ENCODE peak calls at places on chromosomes 4 and X, in five cellular contexts. O is K562, C is GM23338, Q is HCT116, J is HepG2. N is an unnamed sample. For H3K79me2, the result is how much of the 10 kb centered on the place peaks cover.

GRCh38 chr4:54318904-54319303 is 89.8 kb downstream of the PDGFRA start:
- DNase-seq in J (peak), C (peak), O (peak), Q (peak), N (peak)

GRCh38 chr4:138639018-138639876 is 376.3 kb upstream of the NOCT start:
- DNase-seq in C (no peak), O (no peak), J (no peak), Q (no peak), N (peak)

GRCh38 chrX:152903589-152903988 is 5.7 kb downstream of the ZNF185 start:
- DNase-seq in J (no peak), C (no peak), Q (no peak), O (no peak), N (no peak)

GRCh38 chrX:55033429-55033828 is 2.7 kb upstream of the ALAS2 start:
- DNase-seq in J (no peak), C (no peak), O (no peak), Q (no peak), N (no peak)

GRCh38 chrX:13051529-13052172 is 7.2 kb upstream of the FAM9C start:
- DNase-seq in J (no peak), Q (no peak), O (no peak), C (no peak), N (peak)

GRCh38 chrX:1205681-1206611 is 6.5 kb downstream of the CRLF2 start:
- DNase-seq in Q (peak), C (peak), O (peak), J (no peak), N (peak)

GRCh38 chr4:56870927-56871326 is 36.8 kb upstream of the REST start:
- DNase-seq in Q (no peak), C (peak), J (no peak), O (no peak), N (no peak)

GRCh38 chrX:41441934-41442823 is 5.0 kb upstream of the NYX start:
- DNase-seq in O (peak), J (peak), Q (peak), C (peak), N (peak)

GRCh38 chrX:21781525-21781924 is 23.6 kb upstream of the SMPX start:
- DNase-seq in O (no peak), Q (no peak), J (no peak), C (no peak), N (no peak)

GRCh38 chrX:4547218-4547836 is 833.9 kb upstream of the PRKX start:
- DNase-seq in O (peak), J (peak), Q (peak), C (peak), N (peak)

GRCh38 chr4:20813698-20814097 is 113.4 kb downstream of the PACRGL start:
- DNase-seq in Q (no peak), J (no peak), O (no peak), C (no peak), N (no peak)

GRCh38 chrX:151359931-151360871 is 36.8 kb upstream of the VMA21 start:
- DNase-seq in O (peak), Q (no peak), J (peak), C (peak), N (peak)

GRCh38 chr4:86451560-86452322 is 91.9 kb upstream of the MAPK10 start:
- DNase-seq in O (no peak), J (no peak), C (peak), Q (no peak), N (no peak)

GRCh38 chrX:114924846-114925245 is 92.6 kb downstream of the IL13RA2 start:
- DNase-seq in C (peak), J (no peak), Q (no peak), O (no peak), N (no peak)

GRCh38 chrX:103846395-103846794 is 14.3 kb upstream of the RAB9B start:
- DNase-seq in C (no peak), O (no peak), J (no peak), Q (no peak), N (no peak)

GRCh38 chrX:133474559-133474958 is 59.3 kb upstream of the GPC4 start:
- DNase-seq in Q (no peak), J (no peak), O (no peak), C (no peak), N (no peak)

GRCh38 chr4:105923507-105924238 is 28.4 kb downstream of the NPNT start:
- DNase-seq in O (no peak), Q (peak), J (no peak), C (no peak), N (no peak)

GRCh38 chrX:74291964-74292891 is 11.8 kb upstream of the ZCCHC13 start:
- DNase-seq in Q (peak), J (peak), O (peak), C (peak), N (peak)
- H3K79me2 ChIP-seq in Q (under half), J (under half), O (half or more), C (half or more), N (under half)

GRCh38 chr4:107444-108429 is 16.6 kb upstream of the ZNF718 start:
- DNase-seq in J (no peak), C (peak), Q (no peak), O (no peak), N (no peak)
- TF ChIP-seq EZH2 in J (no peak), C (peak), Q (no peak), O (no peak), N (peak)

GRCh38 chrX:68179355-68179754 is 253.9 kb downstream of the OPHN1 start:
- DNase-seq in J (no peak), C (no peak), Q (no peak), O (peak), N (no peak)

GRCh38 chrX:68180501-68181061 is 252.7 kb downstream of the OPHN1 start:
- DNase-seq in Q (no peak), O (peak), J (no peak), C (no peak), N (peak)

GRCh38 chrX:68177542-68177941 is 255.8 kb downstream of the OPHN1 start:
- DNase-seq in C (no peak), Q (no peak), O (peak), J (no peak), N (no peak)

GRCh38 chrX:68175569-68175968 is 257.7 kb downstream of the OPHN1 start:
- DNase-seq in O (no peak), C (no peak), J (no peak), Q (no peak), N (no peak)
- TF ChIP-seq POLR2AphosphoS5 in O (no peak), C (no peak), J (no peak), Q (no peak), N (no peak)

GRCh38 chrX:5916945-5917344 is 311.7 kb downstream of the NLGN4X start:
- DNase-seq in C (peak), O (no peak), Q (no peak), J (no peak), N (no peak)
- H3K79me2 ChIP-seq in C (under half), O (under half), Q (under half), J (under half), N (under half)

GRCh38 chr4:185016946-185017797 is 1.1 kb upstream of the HELT start:
- DNase-seq in Q (no peak), J (no peak), C (peak), O (no peak), N (no peak)
- TF ChIP-seq EZH2 in Q (no peak), J (no peak), C (peak), O (no peak), N (peak)

GRCh38 chr4:910366-911091 is 21.6 kb downstream of the GAK start:
- DNase-seq in O (no peak), Q (no peak), C (no peak), J (no peak), N (no peak)
- TF ChIP-seq POLR2AphosphoS5 in O (no peak), Q (no peak), C (no peak), J (no peak), N (no peak)

DNA sequence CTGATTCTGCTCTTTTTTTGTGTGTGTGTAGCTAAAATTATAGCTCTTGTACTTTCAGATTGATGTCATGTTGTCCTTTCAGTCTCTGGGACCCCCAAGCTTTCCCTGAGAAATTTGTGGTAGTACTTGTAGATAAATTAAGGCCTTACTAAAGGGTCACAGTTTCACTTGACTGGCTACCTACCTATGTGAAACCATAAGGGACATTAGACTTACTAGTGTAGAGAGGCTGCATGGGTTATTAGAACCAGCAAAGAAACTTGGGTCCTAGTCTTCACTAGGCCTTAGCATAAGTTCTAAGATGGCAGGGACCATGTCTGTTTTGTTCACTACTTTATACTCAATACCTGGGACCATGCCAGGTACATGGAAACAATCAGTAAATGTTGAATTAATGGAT is 21.4 kb downstream of the WDR44 start:
- DNase-seq in Q (no peak), J (no peak), C (no peak), O (no peak), N (no peak)
- H3K79me2 ChIP-seq in Q (under half), J (under half), C (half or more), O (under half), N (half or more)

DNA sequence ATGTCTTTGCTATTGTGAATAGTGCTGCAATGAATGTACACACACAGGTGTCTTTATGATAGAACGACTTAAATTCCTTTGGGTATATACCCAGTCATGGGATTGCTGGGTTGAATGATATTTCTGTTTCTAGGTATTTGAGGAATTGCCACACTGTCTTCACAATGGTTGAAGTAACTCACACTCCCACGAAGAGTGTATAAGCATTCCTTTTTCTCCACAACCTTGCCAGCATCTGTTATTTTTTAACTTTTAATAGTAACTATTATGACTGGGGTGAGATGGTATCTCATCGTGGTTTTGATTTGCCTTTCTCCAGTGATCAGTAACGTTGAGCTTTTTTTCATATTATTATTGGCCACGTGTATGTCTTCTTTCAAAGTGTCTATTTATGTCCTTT is 17.6 kb upstream of the DCUN1D4 start:
- DNase-seq in O (no peak), Q (no peak), J (no peak), C (no peak), N (no peak)
- TF ChIP-seq EZH2 in O (no peak), Q (no peak), J (no peak), C (no peak), N (no peak)

DNA sequence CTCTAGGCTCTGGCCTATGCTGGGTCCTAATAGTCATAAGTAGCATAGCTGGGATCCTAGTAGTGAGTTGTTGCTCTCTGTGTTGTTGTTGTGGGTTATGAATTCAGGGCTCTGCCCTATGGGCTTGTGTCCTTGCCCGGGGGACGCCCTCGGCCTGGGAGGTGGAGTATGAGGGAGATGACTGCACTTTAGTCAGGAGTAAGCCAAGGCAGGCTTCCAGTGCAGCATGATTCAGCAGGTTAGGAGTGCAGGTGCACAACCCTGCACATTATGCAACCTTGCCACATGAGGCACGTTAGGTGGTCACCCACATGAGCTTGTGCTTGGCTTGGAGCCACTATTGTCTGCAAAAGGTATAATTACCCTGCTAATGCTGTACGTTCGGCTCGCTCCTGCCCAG is 58.4 kb upstream of the CCDC149 start:
- DNase-seq in J (peak), Q (no peak), O (no peak), C (no peak), N (no peak)
- TF ChIP-seq POLR2AphosphoS5 in J (no peak), Q (no peak), O (no peak), C (no peak), N (no peak)

N was measured in endothelial cell of umbilical vein.